ENCODE peak calls at places on chromosomes 5 and 9, in five cellular contexts. L, G, Q, A and R are unnamed samples. For H3K4me1, the result is how much of the 10 kb centered on the place peaks cover.

GRCh38 chr9:121201045-121201737 is 478 bp downstream of the RAB14 start:
- DNase-seq in L (peak), G (no peak), Q (no peak), A (no peak), R (peak)

GRCh38 chr5:179732918-179733763 is 519 bp downstream of the MAML1 start:
- DNase-seq in L (peak), G (peak), Q (peak), A (peak), R (peak)

GRCh38 chr5:136636001-136636400 is 270.7 kb upstream of the TRPC7 start:
- DNase-seq in L (no peak), G (no peak), Q (no peak), A (no peak), R (no peak)

GRCh38 chr5:5270958-5271605 is 131.0 kb downstream of the ADAMTS16 start:
- DNase-seq in L (peak), G (peak), Q (peak), A (peak), R (no peak)

GRCh38 chr9:136981588-136982231 is 1.1 kb upstream of the LCNL1 start:
- DNase-seq in L (no peak), G (no peak), Q (peak), A (no peak), R (no peak)

GRCh38 chr9:137293482-137294090 is 8.5 kb downstream of the NRARP start:
- DNase-seq in L (no peak), G (no peak), Q (no peak), A (no peak), R (no peak)

GRCh38 chr5:137960141-137960540 is 70.9 kb downstream of the PKD2L2 start:
- DNase-seq in L (no peak), G (no peak), Q (no peak), A (no peak), R (no peak)

GRCh38 chr9:81430727-81431126 is 258.6 kb downstream of the TLE1 start:
- DNase-seq in L (no peak), G (peak), Q (no peak), A (peak), R (peak)

GRCh38 chr5:134146651-134147544 is 29.9 kb downstream of the SKP1 start:
- DNase-seq in L (no peak), G (no peak), Q (no peak), A (peak), R (no peak)

GRCh38 chr5:91541696-91542095 is 158.6 kb upstream of the ARRDC3 start:
- DNase-seq in L (no peak), G (peak), Q (no peak), A (peak), R (peak)

GRCh38 chr5:169577966-169578365 is 5.6 kb upstream of the SPDL1 start:
- DNase-seq in L (peak), G (peak), Q (no peak), A (no peak), R (peak)

GRCh38 chr5:142892021-142892420 is 121.8 kb downstream of the ARHGAP26 start:
- DNase-seq in L (no peak), G (no peak), Q (no peak), A (no peak), R (no peak)

GRCh38 chr5:63170496-63170895 is 591.9 kb downstream of the LRRC70 start:
- DNase-seq in L (peak), G (no peak), Q (no peak), A (no peak), R (no peak)

GRCh38 chr9:128124873-128125574 is 2.5 kb downstream of the PTGES2 start:
- DNase-seq in L (peak), G (peak), Q (peak), A (peak), R (peak)

GRCh38 chr5:73617510-73618279 is 8.3 kb upstream of the ARHGEF28 start:
- DNase-seq in L (no peak), G (peak), Q (no peak), A (peak), R (peak)

GRCh38 chr9:3527653-3527960 is 1.8 kb upstream of the RFX3 start:
- DNase-seq in L (no peak), G (no peak), Q (no peak), A (no peak), R (no peak)

GRCh38 chr9:127121628-127122175 is 733 bp downstream of the ANGPTL2 start:
- DNase-seq in L (peak), G (peak), Q (no peak), A (peak), R (peak)

GRCh38 chr5:141223112-141223783 is at the start of gene PCDHB14:
- DNase-seq in L (peak), G (peak), Q (no peak), A (peak), R (peak)

GRCh38 chr9:133589454-133590227 is 19.5 kb downstream of the FAM163B start:
- DNase-seq in L (peak), G (no peak), Q (no peak), A (no peak), R (no peak)

GRCh38 chr9:114347675-114348074 is 18.0 kb downstream of the ORM2 start:
- DNase-seq in L (no peak), G (no peak), Q (no peak), A (no peak), R (no peak)

GRCh38 chr5:68319316-68320093 is 103.9 kb downstream of the PIK3R1 start:
- DNase-seq in L (no peak), G (peak), Q (no peak), A (peak), R (peak)

GRCh38 chr5:57770029-57770428 is 287.4 kb upstream of the ACTBL2 start:
- DNase-seq in L (no peak), G (no peak), Q (no peak), A (no peak), R (no peak)

GRCh38 chr9:124042168-124042775 is 30.7 kb downstream of the LHX2 start:
- DNase-seq in L (no peak), G (no peak), Q (no peak), A (no peak), R (no peak)

GRCh38 chr5:125950012-125950411 is 473.2 kb upstream of the GRAMD2B start:
- DNase-seq in L (no peak), G (no peak), Q (no peak), A (no peak), R (no peak)

GRCh38 chr9:123036886-123037540 is 3.5 kb downstream of the GPR21 start:
- DNase-seq in L (no peak), G (no peak), Q (peak), A (peak), R (peak)

GRCh38 chr9:30239875-30240274 is 2144.6 kb upstream of the ACO1 start:
- DNase-seq in L (no peak), G (no peak), Q (no peak), A (no peak), R (no peak)

GRCh38 chr5:11166906-11167305 is 405.9 kb upstream of the DAP start:
- DNase-seq in L (no peak), G (peak), Q (no peak), A (no peak), R (no peak)

GRCh38 chr9:69548676-69549075 is 123.5 kb downstream of the APBA1 start:
- DNase-seq in L (no peak), G (no peak), Q (no peak), A (no peak), R (no peak)

GRCh38 chr5:108773330-108773729 is 25.6 kb downstream of the FER start:
- DNase-seq in L (no peak), G (no peak), Q (no peak), A (no peak), R (no peak)

GRCh38 chr9:75033789-75034473 is 5.8 kb upstream of the CARNMT1 start:
- DNase-seq in L (no peak), G (no peak), Q (no peak), A (peak), R (peak)

GRCh38 chr5:43231977-43232376 is 40.0 kb downstream of the NIM1K start:
- DNase-seq in L (peak), G (no peak), Q (no peak), A (no peak), R (no peak)

GRCh38 chr9:83706703-83707517 is 848 bp downstream of the UBQLN1 start:
- DNase-seq in L (peak), G (peak), Q (peak), A (peak), R (peak)

GRCh38 chr5:75886706-75887105 is 169.5 kb upstream of the POC5 start:
- DNase-seq in L (no peak), G (no peak), Q (no peak), A (no peak), R (no peak)

GRCh38 chr5:129382921-129383672 is 77.0 kb upstream of the ADAMTS19 start:
- DNase-seq in L (no peak), G (peak), Q (no peak), A (peak), R (peak)

GRCh38 chr5:53331463-53331862 is 149.0 kb upstream of the FST start:
- DNase-seq in L (no peak), G (peak), Q (no peak), A (peak), R (peak)

GRCh38 chr5:133821311-133821741 is 147.1 kb downstream of the C5orf15 start:
- DNase-seq in L (no peak), G (no peak), Q (no peak), A (no peak), R (no peak)

GRCh38 chr5:78778538-78778937 is 130.0 kb upstream of the LHFPL2 start:
- DNase-seq in L (no peak), G (peak), Q (no peak), A (peak), R (peak)

GRCh38 chr5:139468421-139468931 is 2.3 kb upstream of the SMIM33 start:
- DNase-seq in L (peak), G (no peak), Q (no peak), A (no peak), R (no peak)

GRCh38 chr5:139473105-139473504 is 2.3 kb downstream of the SMIM33 start:
- DNase-seq in L (peak), G (no peak), Q (no peak), A (no peak), R (peak)

GRCh38 chr5:139473565-139473964 is 2.8 kb downstream of the SMIM33 start:
- DNase-seq in L (no peak), G (no peak), Q (no peak), A (no peak), R (peak)

GRCh38 chr5:139472410-139473030 is 1.7 kb downstream of the SMIM33 start:
- DNase-seq in L (no peak), G (no peak), Q (no peak), A (no peak), R (no peak)

DNA sequence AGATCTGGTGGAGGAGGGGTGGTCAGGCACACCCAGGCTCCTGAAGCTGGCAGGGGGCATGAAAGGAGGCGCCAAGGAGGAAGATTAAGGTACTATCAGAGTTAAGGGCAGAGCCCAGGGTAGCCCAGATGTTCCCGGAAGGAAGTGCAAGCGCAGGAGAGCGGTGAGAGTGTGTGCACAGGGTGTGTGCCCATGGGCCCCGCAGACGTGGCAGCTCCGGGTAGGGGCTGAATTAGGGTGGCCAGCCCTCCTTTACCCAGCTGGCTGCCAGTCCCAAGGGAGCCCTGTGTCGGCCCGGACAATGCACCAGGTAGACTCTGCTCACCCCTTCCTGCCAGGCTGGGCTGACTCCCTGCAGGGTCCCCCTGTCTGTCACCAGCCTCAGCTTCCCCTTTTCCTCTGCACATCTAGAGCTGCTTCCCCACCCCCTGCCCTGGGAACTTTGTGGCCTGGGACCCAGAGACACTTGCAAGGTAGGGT is at the start of gene SMIM33:
- DNase-seq in L (no peak), G (no peak), Q (no peak), A (no peak), R (no peak)
- H3K4me1 ChIP-seq in L (under half), G (under half), Q (under half), A (under half), R (under half)

GRCh38 chr9:130143279-130143893 is 28.8 kb upstream of the NCS1 start:
- DNase-seq in L (no peak), G (no peak), Q (no peak), A (no peak), R (no peak)
- H3K4me1 ChIP-seq in L (under half), G (under half), Q (under half), A (under half), R (under half)

GRCh38 chr5:157549954-157550549 is 25.5 kb downstream of the ADAM19 start:
- DNase-seq in L (no peak), G (no peak), Q (no peak), A (peak), R (no peak)
- H3K4me1 ChIP-seq in L (under half), G (half or more), Q (half or more), A (under half), R (half or more)

GRCh38 chr9:93133641-93134017 is 422 bp downstream of the NINJ1 start:
- DNase-seq in L (peak), G (peak), Q (peak), A (peak), R (peak)
- H3K4me1 ChIP-seq in L (under half), G (under half), Q (half or more), A (under half), R (under half)